ENCODE peak calls at places on chromosome 1, in six cellular contexts. S is PC-3, F is neural crest cell, J is memory B cell, R is Calu3, A is AG09309. N is an unnamed sample.

GRCh38 chr1:103931891-103932290 is 182.2 kb downstream of the AMY1C start:
- DNase-seq in S (peak), F (no peak), J (no peak), R (no peak), A (no peak), N (no peak)

GRCh38 chr1:3945916-3946840 is 46.1 kb upstream of the C1orf174 start:
- DNase-seq in S (no peak), F (no peak), J (no peak), R (no peak), A (no peak), N (no peak)

GRCh38 chr1:44553771-44554170 is 120.5 kb downstream of the TMEM53 start:
- DNase-seq in S (peak), F (no peak), J (no peak), R (peak), A (peak), N (peak)

GRCh38 chr1:36084502-36085115 is 715 bp downstream of the TEKT2 start:
- DNase-seq in S (no peak), F (no peak), J (no peak), R (no peak), A (no peak), N (no peak)

GRCh38 chr1:67604778-67605177 is 80.2 kb upstream of the GADD45A start:
- DNase-seq in S (no peak), F (no peak), J (no peak), R (no peak), A (no peak), N (no peak)

GRCh38 chr1:71919812-71920509 is 362.4 kb downstream of the NEGR1 start:
- DNase-seq in S (no peak), F (no peak), J (no peak), R (no peak), A (no peak), N (no peak)

GRCh38 chr1:22142315-22143064 is 407 bp downstream of the WNT4 start:
- DNase-seq in S (peak), F (no peak), J (no peak), R (peak), A (no peak), N (no peak)

GRCh38 chr1:40699787-40700186 is 8.3 kb downstream of the NFYC start:
- DNase-seq in S (no peak), F (no peak), J (peak), R (no peak), A (no peak), N (no peak)

GRCh38 chr1:101436100-101436511 is 199.3 kb downstream of the S1PR1 start:
- DNase-seq in S (no peak), F (no peak), J (peak), R (no peak), A (no peak), N (no peak)

GRCh38 chr1:156204686-156205085 is 8.1 kb upstream of the PMF1 start:
- DNase-seq in S (no peak), F (no peak), J (no peak), R (no peak), A (no peak), N (peak)

GRCh38 chr1:156870734-156871133 is 10.1 kb downstream of the NTRK1 start:
- DNase-seq in S (peak), F (no peak), J (no peak), R (no peak), A (peak), N (peak)

GRCh38 chr1:16618719-16619118 is 5.4 kb upstream of the NBPF1 start:
- DNase-seq in S (no peak), F (no peak), J (no peak), R (no peak), A (no peak), N (no peak)

GRCh38 chr1:86378813-86379212 is 17.3 kb downstream of the ODF2L start:
- DNase-seq in S (no peak), F (no peak), J (no peak), R (no peak), A (no peak), N (no peak)

GRCh38 chr1:12666141-12666735 is 22.4 kb downstream of the AADACL4 start:
- DNase-seq in S (no peak), F (no peak), J (no peak), R (no peak), A (no peak), N (no peak)

GRCh38 chr1:43945898-43946243 is 879 bp upstream of the IPO13 start:
- DNase-seq in S (no peak), F (no peak), J (no peak), R (no peak), A (no peak), N (no peak)

GRCh38 chr1:53346814-53347176 is 18.9 kb upstream of the LRP8 start:
- DNase-seq in S (no peak), F (no peak), J (no peak), R (no peak), A (no peak), N (no peak)

GRCh38 chr1:117034791-117035290 is 25.3 kb upstream of the TTF2 start:
- DNase-seq in S (no peak), F (no peak), J (no peak), R (no peak), A (no peak), N (no peak)

GRCh38 chr1:54254055-54254454 is 54.1 kb downstream of the MRPL37 start:
- DNase-seq in S (peak), F (no peak), J (no peak), R (no peak), A (no peak), N (no peak)

GRCh38 chr1:118783095-118783758 is 204.9 kb downstream of the TBX15 start:
- DNase-seq in S (peak), F (no peak), J (no peak), R (no peak), A (no peak), N (no peak)